ENCODE peak calls at places on chromosomes 4 and X, in four cellular contexts. P is GM12878, R is K562, I is HepG2. U is an unnamed sample.

GRCh38 chr4:143587703-143588102 is 74.2 kb downstream of the SMARCA5 start:
- DNase-seq in P (no peak), R (no peak), I (no peak), U (no peak)

GRCh38 chr4:152385551-152385950 is 150.3 kb downstream of the FBXW7 start:
- DNase-seq in P (no peak), R (peak; percentile 7), I (no peak), U (no peak)

GRCh38 chrX:129754266-129755024 is 15.7 kb downstream of the XPNPEP2 start:
- DNase-seq in P (no peak), I (no peak), R (peak; percentile 64), U (no peak)

GRCh38 chr4:126364290-126364978 is 1049.7 kb downstream of the FAT4 start:
- DNase-seq in R (no peak), I (no peak), P (no peak), U (no peak)

GRCh38 chrX:10555846-10556245 is 64.5 kb downstream of the MID1 start:
- DNase-seq in P (no peak), R (no peak), I (no peak), U (no peak)

GRCh38 chrX:4876268-4876667 is 1162.8 kb upstream of the PRKX start:
- DNase-seq in I (no peak), R (no peak), P (no peak), U (no peak)

GRCh38 chr4:3703677-3704521 is 62.3 kb upstream of the ADRA2C start:
- DNase-seq in P (no peak), R (no peak), I (no peak), U (no peak)

GRCh38 chrX:40012039-40012799 is 85.5 kb downstream of the BCOR start:
- DNase-seq in R (no peak), P (no peak), I (peak; percentile 63), U (no peak)

GRCh38 chr4:122117743-122118142 is 34.4 kb upstream of the BLTP1 start:
- DNase-seq in P (no peak), R (no peak), I (no peak), U (no peak)

GRCh38 chr4:90241008-90241407 is 113.8 kb downstream of the CCSER1 start:
- DNase-seq in R (no peak), I (no peak), P (no peak), U (no peak)

GRCh38 chr4:90240333-90240732 is 113.1 kb downstream of the CCSER1 start:
- DNase-seq in P (no peak), R (no peak), I (no peak), U (no peak)

GRCh38 chr4:90246841-90247240 is 119.6 kb downstream of the CCSER1 start:
- DNase-seq in I (no peak), R (no peak), P (no peak), U (no peak)

DNA sequence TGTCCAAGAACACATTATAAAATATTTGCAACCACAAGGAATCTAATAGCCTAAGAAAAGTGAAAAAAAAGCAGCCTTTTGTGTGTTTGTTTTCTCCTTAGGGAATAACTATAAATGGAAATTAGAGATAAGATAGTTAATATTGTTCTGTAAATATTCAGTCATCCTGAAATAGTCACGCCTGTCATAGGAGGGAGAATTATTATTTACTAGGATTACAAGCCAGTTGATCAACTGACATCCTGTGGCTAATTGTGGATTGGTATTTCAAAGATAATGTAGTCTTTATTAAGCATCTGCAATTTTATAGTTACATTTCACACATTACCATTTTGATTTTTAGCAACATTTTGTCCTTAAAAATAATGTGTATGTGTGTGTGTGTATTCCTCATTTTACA is 118.6 kb downstream of the CCSER1 start:
- DNase-seq in I (no peak), P (no peak), R (no peak), U (no peak)
- H3K27ac ChIP-seq in I (no peak overlapping the region), P (no peak overlapping the region), R (no peak overlapping the region), U (no peak overlapping the region)

DNA sequence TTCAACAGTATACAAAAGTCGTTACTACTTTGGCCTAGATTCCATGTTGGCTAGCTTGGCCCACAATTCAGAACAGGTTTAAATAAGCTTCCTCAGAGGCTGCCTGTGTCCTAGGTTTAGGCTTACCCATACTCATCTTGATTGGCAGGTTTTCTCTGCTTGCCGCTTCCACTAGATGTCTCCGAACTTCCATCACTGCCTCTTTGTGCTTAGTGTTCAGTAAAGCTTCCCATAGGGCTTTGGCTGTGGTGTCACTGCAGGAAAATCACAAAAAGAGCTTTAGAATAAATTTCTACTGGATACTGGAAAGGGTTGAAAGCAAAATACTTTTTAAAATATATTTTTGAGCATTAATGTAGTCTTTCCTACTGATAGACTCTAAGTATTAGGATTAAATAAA is 52.4 kb downstream of the SCFD2 start:
- DNase-seq in R (peak; percentile 17), I (peak; percentile 43), P (no peak), U (no peak)
- TF ChIP-seq CBX5 in R (no peak), I (no peak), P (no peak), U (no peak)

DNA sequence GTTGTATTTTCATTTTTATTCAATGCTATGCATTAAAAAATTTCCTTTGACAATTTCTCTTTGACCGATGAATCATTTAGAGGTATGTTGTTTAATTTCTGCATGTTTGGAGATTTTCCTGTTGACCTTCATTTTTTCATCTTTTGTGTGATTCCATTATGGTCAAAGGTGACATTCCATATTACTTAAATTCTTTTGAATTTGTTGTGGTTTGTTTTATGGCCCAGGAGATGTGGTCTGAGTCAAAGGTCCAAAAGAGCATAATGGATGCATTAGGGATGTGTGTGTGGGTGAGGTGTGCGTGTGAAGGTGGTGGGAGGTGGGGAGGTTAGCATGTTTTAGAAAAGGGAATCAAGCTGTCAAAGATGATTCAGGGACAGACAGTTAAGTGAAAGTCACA is 76.0 kb upstream of the GIMD1 start:
- DNase-seq in R (no peak), P (no peak), I (peak; percentile 24), U (no peak)
- TF ChIP-seq ATF2 in R (no peak), P (no peak), I (no peak), U (no peak)

GRCh38 chrX:153381684-153382532 is 19.2 kb downstream of the PNMA6E start:
- DNase-seq in P (no peak), I (peak; percentile 59), R (peak; percentile 62), U (no peak)
- H3K27ac ChIP-seq in P (no peak overlapping the region), I (peak overlapping the region; percentile 65), R (peak overlapping the region; percentile 65), U (no peak overlapping the region)

GRCh38 chrX:107559506-107559905 is 68.8 kb upstream of the PRPS1 start:
- DNase-seq in R (no peak), I (no peak), P (no peak), U (no peak)
- TF ChIP-seq CBX5 in R (no peak), I (no peak), P (no peak), U (no peak)

DNA sequence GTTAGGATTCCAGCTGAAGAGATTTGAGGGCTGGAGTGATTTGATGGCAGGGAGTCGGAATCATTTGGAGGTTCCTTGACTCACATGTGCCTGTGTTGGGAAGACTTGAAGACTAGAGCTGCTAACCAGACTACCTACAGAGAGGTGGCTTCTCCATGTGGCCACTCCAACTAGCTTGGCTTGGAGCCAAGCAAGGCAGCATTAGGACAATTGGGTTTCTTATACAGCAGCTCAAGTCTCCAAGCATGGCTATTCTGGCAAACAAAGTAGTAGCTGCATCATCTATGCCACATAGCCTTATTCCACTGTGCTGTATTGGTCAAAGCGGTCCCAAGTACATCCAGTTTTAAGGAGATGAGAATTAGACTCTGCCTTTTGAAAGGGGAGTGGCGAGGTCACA is 171.7 kb upstream of the SLC4A4 start:
- DNase-seq in R (no peak), I (no peak), P (no peak), U (no peak)
- TF ChIP-seq ATF2 in R (no peak), I (no peak), P (no peak), U (no peak)

DNA sequence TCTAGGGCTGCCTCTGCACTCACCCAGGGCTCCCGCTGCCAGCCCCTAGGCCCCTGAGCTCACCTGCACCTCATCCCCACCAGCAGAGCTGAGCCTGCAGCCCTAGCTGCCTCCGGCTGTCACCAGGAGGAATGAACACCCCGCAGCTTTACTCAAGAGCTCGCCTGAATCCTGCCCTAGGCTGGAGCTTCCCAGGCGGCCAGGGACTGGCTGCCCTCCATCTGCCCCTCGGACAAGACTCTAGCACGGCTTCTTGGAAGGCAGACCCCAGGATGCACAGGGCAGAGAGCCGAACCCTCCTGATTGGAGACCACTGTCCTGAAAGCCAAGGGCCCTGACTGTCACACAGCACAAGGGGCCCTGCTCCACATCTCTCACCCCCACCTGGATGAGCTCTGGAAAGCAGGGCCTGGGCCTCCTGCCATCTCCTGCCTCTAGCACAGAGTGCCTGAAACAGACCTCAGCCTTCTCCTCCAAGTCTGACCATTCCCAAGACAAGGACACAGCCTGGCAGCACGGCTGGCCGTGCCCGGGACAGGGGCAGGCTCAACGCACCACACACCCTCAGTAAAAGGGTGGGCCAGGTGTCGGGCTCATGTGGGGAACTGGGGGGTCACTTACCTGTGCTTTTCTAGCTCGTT is 4.4 kb downstream of the MXD4 start:
- DNase-seq in I (no peak), R (no peak), P (no peak), U (no peak)
- H3K27ac ChIP-seq in I (no peak overlapping the region), R (no peak overlapping the region), P (peak overlapping the region; percentile 18), U (no peak overlapping the region)

GRCh38 chr4:163941221-163941865 is 446.9 kb downstream of the TMA16 start:
- DNase-seq in R (no peak), P (no peak), I (no peak), U (no peak)
- TF ChIP-seq CBX5 in R (no peak), P (no peak), I (no peak), U (no peak)

DNA sequence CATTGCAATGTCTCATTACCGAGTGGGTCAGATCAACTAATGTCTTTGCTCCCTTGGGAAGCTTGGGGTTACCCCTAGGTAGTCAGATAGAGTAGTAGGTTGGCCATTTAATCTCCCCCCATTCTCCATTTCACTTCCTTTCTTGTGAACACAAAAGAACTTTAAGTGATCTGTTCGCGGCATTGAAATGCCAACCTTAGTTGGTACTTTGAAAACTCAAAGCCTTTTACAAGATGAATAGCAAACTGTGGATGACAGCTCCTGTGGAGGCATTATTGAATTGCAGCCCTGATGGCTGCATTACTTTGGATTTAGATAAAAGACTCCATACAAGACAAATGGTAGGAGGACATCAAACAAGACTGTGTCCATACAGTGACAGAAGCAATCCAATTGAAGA is 469.1 kb downstream of the GBA3 start:
- DNase-seq in I (no peak), P (no peak), R (no peak), U (no peak)
- TF ChIP-seq ATF2 in I (no peak), P (no peak), R (no peak), U (no peak)

DNA sequence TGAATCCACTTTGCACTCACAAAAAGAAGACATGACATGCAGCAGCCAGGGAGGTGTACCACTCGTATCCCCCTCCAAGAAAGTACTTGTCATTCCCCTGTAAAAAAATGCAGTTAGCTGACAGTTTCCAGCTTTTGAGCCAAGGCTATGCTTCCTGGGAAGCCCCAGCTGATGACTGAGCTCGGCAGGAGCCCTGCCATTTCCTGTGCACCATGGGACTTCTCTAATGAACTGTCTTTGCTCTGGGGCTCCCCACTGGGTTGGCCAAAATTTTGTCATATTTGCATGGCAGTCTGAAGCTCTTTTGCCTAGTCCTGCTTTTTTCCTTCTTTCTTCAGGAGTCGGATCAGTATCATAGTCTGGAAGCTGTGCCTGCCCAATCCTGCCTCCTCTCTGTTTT is 104.5 kb upstream of the MAOA start:
- DNase-seq in I (no peak), R (no peak), P (no peak), U (no peak)
- H3K27ac ChIP-seq in I (no peak overlapping the region), R (no peak overlapping the region), P (no peak overlapping the region), U (no peak overlapping the region)

U was measured in H1.